ENCODE peak calls at places on chromosome 4, in six cellular contexts. M is mesenteric fat pad; R is NCI-H524; E is CD8-positive, alpha-beta memory T cell; G is epithelial cell of esophagus; U is effector memory CD8-positive, alpha-beta T cell. D is an unnamed sample.

GRCh38 chr4:157221895-157222763 is 1.6 kb downstream of the GRIA2 start:
- DNase-seq in M (no peak), R (peak), E (no peak), G (peak), U (no peak), D (peak)

GRCh38 chr4:165016971-165017370 is 14.8 kb upstream of the TRIM60 start:
- DNase-seq in M (no peak), R (no peak), E (no peak), G (peak), U (no peak), D (no peak)

GRCh38 chr4:179762840-179763239 is 2320.6 kb upstream of the AGA start:
- DNase-seq in M (no peak), R (no peak), E (no peak), G (no peak), U (no peak), D (no peak)

GRCh38 chr4:1246111-1246881 is 2.6 kb downstream of the CTBP1 start:
- DNase-seq in M (peak), R (no peak), E (no peak), G (peak), U (no peak), D (no peak)

GRCh38 chr4:159175165-159175988 is 72.5 kb downstream of the RAPGEF2 start:
- DNase-seq in M (no peak), R (peak), E (peak), G (peak), U (peak), D (peak)

GRCh38 chr4:158302076-158302866 is 92.0 kb downstream of the TMEM144 start:
- DNase-seq in M (no peak), R (no peak), E (no peak), G (peak), U (no peak), D (peak)

GRCh38 chr4:118086334-118086733 is 52.0 kb downstream of the NDST3 start:
- DNase-seq in M (no peak), R (no peak), E (no peak), G (peak), U (no peak), D (peak)

GRCh38 chr4:168942985-168943384 is 67.1 kb downstream of the CBR4 start:
- DNase-seq in M (no peak), R (no peak), E (no peak), G (no peak), U (no peak), D (no peak)

GRCh38 chr4:152778656-152779512 is 646 bp downstream of the TIGD4 start:
- DNase-seq in M (no peak), R (peak), E (peak), G (peak), U (no peak), D (peak)

GRCh38 chr4:159881158-159881557 is 778.3 kb downstream of the RAPGEF2 start:
- DNase-seq in M (no peak), R (no peak), E (no peak), G (no peak), U (no peak), D (no peak)

GRCh38 chr4:98568896-98569663 is 89.3 kb downstream of the TSPAN5 start:
- DNase-seq in M (no peak), R (peak), E (no peak), G (no peak), U (no peak), D (no peak)

GRCh38 chr4:128155231-128155855 is 94.2 kb downstream of the LARP1B start:
- DNase-seq in M (no peak), R (no peak), E (no peak), G (no peak), U (no peak), D (no peak)

GRCh38 chr4:5890063-5890727 is 2.7 kb downstream of the CRMP1 start:
- DNase-seq in M (no peak), R (peak), E (no peak), G (no peak), U (no peak), D (peak)

GRCh38 chr4:25750874-25751273 is 95.2 kb downstream of the SLC34A2 start:
- DNase-seq in M (no peak), R (no peak), E (no peak), G (no peak), U (no peak), D (no peak)

GRCh38 chr4:47442980-47443379 is 20.5 kb downstream of the COMMD8 start:
- DNase-seq in M (no peak), R (no peak), E (no peak), G (no peak), U (no peak), D (no peak)

GRCh38 chr4:123640271-123640670 is 243.7 kb downstream of the SPRY1 start:
- DNase-seq in M (no peak), R (no peak), E (no peak), G (peak), U (no peak), D (peak)

GRCh38 chr4:87108142-87108546 is 112.3 kb downstream of the KLHL8 start:
- DNase-seq in M (no peak), R (no peak), E (no peak), G (peak), U (no peak), D (peak)

GRCh38 chr4:87807402-87807801 is 8.0 kb downstream of the IBSP start:
- DNase-seq in M (no peak), R (no peak), E (no peak), G (peak), U (no peak), D (peak)